ENCODE peak calls at places on chromosomes 2 and 18, in four cellular contexts. H is IMR-90, E is mesendoderm, T is H1. N is an unnamed sample. For H3K4me1, the result is how much of the 10 kb centered on the place peaks cover.

GRCh38 chr18:79819951-79820351 is 22.2 kb downstream of the KCNG2 start:
- DNase-seq in H (no peak), T (peak), E (no peak), N (no peak)

GRCh38 chr18:3995476-3996102 is 459.5 kb downstream of the DLGAP1 start:
- DNase-seq in T (peak), E (peak), H (peak), N (peak)

GRCh38 chr2:24084386-24085375 is at the start of gene TP53I3:
- DNase-seq in T (peak), E (peak), H (peak), N (peak)

GRCh38 chr18:73093687-73094250 is 226.0 kb upstream of the NETO1 start:
- DNase-seq in T (no peak), H (peak), E (no peak), N (no peak)

GRCh38 chr2:160700415-160700814 is 206.8 kb upstream of the RBMS1 start:
- DNase-seq in E (no peak), H (no peak), T (no peak), N (no peak)

GRCh38 chr2:235636471-235637005 is 142.7 kb downstream of the AGAP1 start:
- DNase-seq in T (no peak), H (no peak), E (no peak), N (no peak)

GRCh38 chr18:11002277-11002676 is 147.1 kb downstream of the PIEZO2 start:
- DNase-seq in E (peak), T (no peak), H (no peak), N (no peak)

GRCh38 chr2:47799210-47799609 is 16.3 kb downstream of the MSH6 start:
- DNase-seq in E (no peak), T (no peak), H (no peak), N (no peak)

GRCh38 chr2:130355578-130356431 is at the start of gene PTPN18:
- DNase-seq in T (peak), H (peak), E (peak), N (peak)

GRCh38 chr2:140747097-140747496 is 1383.7 kb downstream of the LRP1B start:
- DNase-seq in H (no peak), E (peak), T (no peak), N (no peak)

GRCh38 chr18:76687271-76688006 is 134.9 kb upstream of the ZNF236 start:
- DNase-seq in T (no peak), E (peak), H (peak), N (no peak)

GRCh38 chr2:110820128-110820527 is 87.8 kb downstream of the ACOXL start:
- DNase-seq in H (no peak), E (no peak), T (no peak), N (no peak)

GRCh38 chr2:240111253-240111652 is 24.9 kb downstream of the COPS9 start:
- DNase-seq in T (no peak), H (peak), E (no peak), N (no peak)

GRCh38 chr18:59061914-59062642 is 77.6 kb upstream of the SEC11C start:
- DNase-seq in H (no peak), E (no peak), T (no peak), N (no peak)

GRCh38 chr2:9558948-9559381 is 3.3 kb upstream of the ADAM17 start:
- DNase-seq in E (peak), T (no peak), H (peak), N (no peak)

GRCh38 chr18:47873625-47874024 is 56.8 kb downstream of the SMAD2 start:
- DNase-seq in T (no peak), H (no peak), E (no peak), N (no peak)

GRCh38 chr2:196080526-196080925 is 11.9 kb upstream of the DNAH7 start:
- DNase-seq in H (no peak), T (no peak), E (no peak), N (no peak)

GRCh38 chr2:70975237-70975636 is 3.2 kb upstream of the ANKRD53 start:
- DNase-seq in E (no peak), H (no peak), T (no peak), N (no peak)

GRCh38 chr18:44803019-44803650 is 122.4 kb downstream of the SETBP1 start:
- DNase-seq in H (peak), T (no peak), E (peak), N (no peak)

DNA sequence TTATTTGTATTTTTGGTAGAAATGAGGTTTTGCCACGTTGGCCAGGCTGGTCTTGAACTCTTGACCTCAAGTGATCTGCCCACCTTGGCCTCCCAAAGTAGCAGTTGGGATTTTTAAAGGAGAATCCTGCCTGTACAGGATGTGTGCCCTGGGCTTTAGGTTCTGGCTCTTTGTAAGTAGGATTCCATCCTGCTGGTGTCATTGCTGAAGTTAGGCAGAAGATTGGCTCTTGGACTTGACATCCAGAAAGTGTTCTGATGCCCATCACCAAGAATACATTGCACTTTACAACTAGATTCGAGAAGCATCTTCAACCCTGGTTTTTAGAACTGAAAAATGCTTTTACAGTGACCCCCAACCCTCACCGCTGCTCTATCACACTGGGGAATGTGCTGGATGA is 4.4 kb upstream of the TWIST2 start:
- DNase-seq in T (no peak), E (no peak), H (no peak), N (no peak)
- H3K56ac ChIP-seq in T (no peak), E (no peak), H (no peak), N (no peak)

GRCh38 chr2:108868911-108869310 is 82.3 kb downstream of the CCDC138 start:
- DNase-seq in E (no peak), T (no peak), H (no peak), N (no peak)

GRCh38 chr2:108869542-108869941 is 83.0 kb downstream of the CCDC138 start:
- DNase-seq in H (no peak), T (no peak), E (no peak), N (no peak)

GRCh38 chr2:108866041-108866440 is 79.5 kb downstream of the CCDC138 start:
- DNase-seq in T (no peak), H (no peak), E (no peak), N (no peak)

DNA sequence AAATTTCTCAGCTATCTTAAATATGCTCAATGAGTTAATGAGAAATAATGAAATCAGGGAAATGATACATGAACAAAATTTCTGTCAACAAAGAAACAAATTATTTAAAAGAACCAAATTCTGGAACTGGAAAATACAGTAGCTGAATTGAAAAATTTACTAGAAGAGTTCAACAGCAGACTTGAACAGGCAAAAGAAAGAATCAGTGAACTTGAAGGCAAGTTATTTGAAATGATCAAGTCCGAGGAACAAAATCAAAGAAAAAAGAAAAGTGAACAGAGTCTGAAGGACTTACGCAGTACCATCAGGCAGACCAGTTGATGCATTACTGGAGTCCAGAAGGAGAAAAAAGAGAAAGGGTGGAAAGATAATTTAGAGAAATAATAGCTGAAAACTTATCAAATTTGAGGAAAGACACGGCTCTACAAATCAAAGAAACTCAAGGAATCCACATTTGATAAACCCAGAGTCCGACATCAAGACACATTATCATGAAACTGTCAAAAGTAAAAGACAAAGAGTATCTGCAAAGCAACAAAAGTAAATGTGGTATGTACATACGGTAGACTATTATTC is 83.6 kb downstream of the CCDC138 start:
- DNase-seq in H (no peak), E (no peak), T (no peak), N (no peak)
- H3K4me1 ChIP-seq in H (under half), E (under half), T (under half), N (under half)

GRCh38 chr2:238131761-238132462 is 6.6 kb upstream of the KLHL30 start:
- DNase-seq in H (no peak), T (no peak), E (no peak), N (no peak)
- H2BK5ac ChIP-seq in H (no peak), T (no peak), E (no peak), N (no peak)

GRCh38 chr2:10778724-10779115 is 33.9 kb downstream of the PDIA6 start:
- DNase-seq in T (no peak), H (no peak), E (no peak), N (no peak)

GRCh38 chr2:10781746-10782145 is 30.8 kb downstream of the PDIA6 start:
- DNase-seq in T (no peak), H (no peak), E (no peak), N (no peak)

GRCh38 chr2:10777842-10778723 is 34.5 kb downstream of the PDIA6 start:
- DNase-seq in H (no peak), T (no peak), E (no peak), N (no peak)

GRCh38 chr2:10780491-10780820 is 32.1 kb downstream of the PDIA6 start:
- DNase-seq in E (no peak), H (no peak), T (no peak), N (no peak)

GRCh38 chr2:10779776-10780490 is 32.7 kb downstream of the PDIA6 start:
- DNase-seq in T (no peak), E (no peak), H (no peak), N (no peak)
- H3K56ac ChIP-seq in T (no peak), E (no peak), H (no peak), N (no peak)

GRCh38 chr2:233379441-233379840 is 25.1 kb downstream of the DGKD start:
- DNase-seq in E (no peak), H (no peak), T (no peak), N (no peak)
- H3K4me1 ChIP-seq in E (under half), H (under half), T (under half), N (under half)

DNA sequence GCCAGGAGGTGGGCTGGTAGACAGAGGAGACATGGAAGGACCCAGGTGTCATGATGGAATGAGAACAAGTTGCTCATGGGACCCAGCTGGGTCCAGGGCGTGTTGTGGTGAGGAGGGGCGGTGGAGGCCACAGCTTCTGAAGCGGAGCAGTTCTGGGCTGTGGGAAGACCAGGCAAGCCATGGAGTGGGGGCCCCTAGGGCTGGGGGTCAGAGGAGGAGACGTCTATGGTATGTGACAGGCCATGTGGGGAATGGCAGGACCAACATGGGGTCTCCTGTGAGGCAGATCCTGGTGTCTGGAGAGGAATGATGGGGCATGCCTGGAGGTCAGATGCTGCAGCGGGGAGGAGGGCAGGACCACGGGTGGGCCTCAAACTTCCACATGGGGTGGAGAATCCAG is 16.9 kb downstream of the MYO7B start:
- DNase-seq in E (no peak), H (no peak), T (no peak), N (no peak)
- H2BK5ac ChIP-seq in E (no peak), H (no peak), T (no peak), N (no peak)